ENCODE peak calls at places on chromosomes 6 and 20, in seven cellular contexts. A is posterior cingulate gyrus; U is neural crest cell; Q is H54; V is CD8-positive, alpha-beta T cell; I is activated naive CD4-positive, alpha-beta T cell treated with anti-CD3 and anti-CD28 coated beads, Interleukin-2, amount 10 ng/mL, durations not matched to agents 7 days and 5 days; K is progenitor cell of endocrine pancreas. H is an unnamed sample.

GRCh38 chr6:107493158-107494057 is 3.5 kb downstream of the SOBP start:
- DNase-seq in A (no peak), U (peak; percentile 11), Q (no peak), V (no peak), I (no peak), K (peak; percentile 21), H (peak; percentile 24)

GRCh38 chr20:21702553-21703467 is 2.7 kb upstream of the PAX1 start:
- DNase-seq in A (no peak), U (peak; percentile 93), Q (no peak), V (no peak), I (peak; percentile 52), K (peak; percentile 91), H (peak; percentile 8)

GRCh38 chr20:62850333-62850974 is 11.2 kb downstream of the TCFL5 start:
- DNase-seq in A (peak; percentile 93), U (no peak), Q (no peak), V (no peak), I (no peak), K (no peak), H (peak; percentile 54)

GRCh38 chr6:35494161-35494563 is 2.7 kb downstream of the TEAD3 start:
- DNase-seq in A (no peak), U (no peak), Q (no peak), V (no peak), I (no peak), K (no peak), H (no peak)

GRCh38 chr6:96794980-96795379 is 42.3 kb downstream of the GPR63 start:
- DNase-seq in A (no peak), U (no peak), Q (no peak), V (no peak), I (no peak), K (no peak), H (no peak)

GRCh38 chr6:45703041-45703739 is 312.5 kb downstream of the CLIC5 start:
- DNase-seq in A (no peak), U (no peak), Q (no peak), V (no peak), I (no peak), K (no peak), H (no peak)

GRCh38 chr20:50744143-50744792 is 12.9 kb downstream of the PARD6B start:
- DNase-seq in A (no peak), U (no peak), Q (peak; percentile 73), V (no peak), I (no peak), K (no peak), H (peak; percentile 35)

GRCh38 chr20:13683833-13684232 is 45.1 kb upstream of the TASP1 start:
- DNase-seq in A (no peak), U (no peak), Q (no peak), V (no peak), I (no peak), K (no peak), H (no peak)

GRCh38 chr20:6692566-6693168 is 74.8 kb upstream of the BMP2 start:
- DNase-seq in A (no peak), U (no peak), Q (no peak), V (no peak), I (no peak), K (no peak), H (no peak)

GRCh38 chr6:53244958-53245357 is 96.3 kb upstream of the GCM1 start:
- DNase-seq in A (no peak), U (no peak), Q (no peak), V (no peak), I (no peak), K (no peak), H (no peak)

GRCh38 chr6:31385041-31385440 is 18.4 kb upstream of the MICA start:
- DNase-seq in A (no peak), U (no peak), Q (no peak), V (no peak), I (no peak), K (no peak), H (no peak)

GRCh38 chr20:31677553-31678260 is 40.0 kb downstream of the COX4I2 start:
- DNase-seq in A (no peak), U (no peak), Q (no peak), V (no peak), I (no peak), K (no peak), H (no peak)

GRCh38 chr6:143110996-143111395 is 50.3 kb downstream of the AIG1 start:
- DNase-seq in A (no peak), U (no peak), Q (no peak), V (no peak), I (no peak), K (no peak), H (no peak)

GRCh38 chr6:163347021-163347446 is 67.5 kb upstream of the QKI start:
- DNase-seq in A (peak; percentile 73), U (no peak), Q (no peak), V (no peak), I (no peak), K (no peak), H (no peak)

GRCh38 chr6:39075010-39075738 is 26.6 kb downstream of the GLP1R start:
- DNase-seq in A (no peak), U (no peak), Q (no peak), V (no peak), I (no peak), K (no peak), H (no peak)

GRCh38 chr6:108113557-108114519 is 39.3 kb upstream of the OSTM1 start:
- DNase-seq in A (no peak), U (peak; percentile 46), Q (peak; percentile 63), V (no peak), I (peak; percentile 30), K (peak; percentile 20), H (peak; percentile 10)

GRCh38 chr6:143592335-143592734 is 80.8 kb upstream of the FUCA2 start:
- DNase-seq in A (no peak), U (no peak), Q (no peak), V (no peak), I (no peak), K (no peak), H (no peak)

GRCh38 chr20:8722277-8722928 is 346.5 kb upstream of the PLCB4 start:
- DNase-seq in A (no peak), U (peak; percentile 46), Q (peak; percentile 12), V (no peak), I (peak; percentile 39), K (no peak), H (peak; percentile 6)

GRCh38 chr20:4401601-4402000 is 320.1 kb upstream of the PRND start:
- DNase-seq in A (no peak), U (no peak), Q (no peak), V (no peak), I (no peak), K (no peak), H (no peak)

GRCh38 chr20:63857751-63858392 is 3.4 kb upstream of the ABHD16B start:
- DNase-seq in A (no peak), U (no peak), Q (no peak), V (no peak), I (no peak), K (no peak), H (no peak)

GRCh38 chr20:33064572-33065287 is 11.0 kb downstream of the BPIFB3 start:
- DNase-seq in A (no peak), U (no peak), Q (no peak), V (no peak), I (no peak), K (no peak), H (no peak)

GRCh38 chr20:3646067-3646440 is 17.1 kb downstream of the GFRA4 start:
- DNase-seq in A (no peak), U (no peak), Q (no peak), V (no peak), I (no peak), K (no peak), H (no peak)

GRCh38 chr20:54197621-54198604 is 10.0 kb upstream of the PFDN4 start:
- DNase-seq in A (no peak), U (no peak), Q (no peak), V (no peak), I (no peak), K (no peak), H (no peak)

GRCh38 chr6:32803416-32803815 is 13.4 kb downstream of the HLA-DOB start:
- DNase-seq in A (no peak), U (no peak), Q (no peak), V (no peak), I (no peak), K (no peak), H (no peak)

GRCh38 chr20:47455133-47456040 is 46.3 kb upstream of the NCOA3 start:
- DNase-seq in A (no peak), U (no peak), Q (no peak), V (no peak), I (no peak), K (no peak), H (no peak)

GRCh38 chr20:31977080-31977479 is 9.1 kb downstream of the XKR7 start:
- DNase-seq in A (no peak), U (no peak), Q (no peak), V (no peak), I (no peak), K (no peak), H (no peak)

GRCh38 chr6:2712102-2712501 is 38.6 kb downstream of the MYLK4 start:
- DNase-seq in A (no peak), U (no peak), Q (no peak), V (no peak), I (no peak), K (no peak), H (no peak)

GRCh38 chr6:16816891-16817290 is 55.6 kb upstream of the ATXN1 start:
- DNase-seq in A (no peak), U (no peak), Q (no peak), V (no peak), I (no peak), K (no peak), H (no peak)

H was measured in hypothalamus.